ENCODE peak calls at places on chromosomes 5 and 9, in nine cellular contexts. One of them, this sample, is unnamed.

GRCh38 chr5:56816546-56817081 is 1.3 kb downstream of the MAP3K1 start:
- DNase-seq in fibroblast of the conjunctiva: no peak
- DNase-seq in activated CD4-positive, alpha-beta T cell treated with anti-CD3 and anti-CD28 coated beads, Interleukin-2, amount 10 ng/mL, durations not matched to agents 24 days and 14 days: peak
- DNase-seq in cardiac muscle cell: peak
- DNase-seq in ecto neural progenitor cell: peak
- DNase-seq in skeletal muscle cell: no peak
- DNase-seq in activated gamma-delta T cell treated with Interleukin-2 at 50 U/mL for 16 hours: peak
- DNase-seq in activated naive CD8-positive, alpha-beta T cell treated with anti-CD3 and anti-CD28 coated beads, Interleukin-2, amount 50 U/mL, for 24 hours: peak
- DNase-seq in T-helper 2 cell: peak
- DNase-seq in this sample: no peak

GRCh38 chr5:62268239-62268638 is 37.8 kb upstream of the KIF2A start:
- DNase-seq in fibroblast of the conjunctiva: no peak
- DNase-seq in activated CD4-positive, alpha-beta T cell treated with anti-CD3 and anti-CD28 coated beads, Interleukin-2, amount 10 ng/mL, durations not matched to agents 24 days and 14 days: no peak
- DNase-seq in cardiac muscle cell: peak
- DNase-seq in ecto neural progenitor cell: no peak
- DNase-seq in skeletal muscle cell: no peak
- DNase-seq in activated gamma-delta T cell treated with Interleukin-2 at 50 U/mL for 16 hours: no peak
- DNase-seq in activated naive CD8-positive, alpha-beta T cell treated with anti-CD3 and anti-CD28 coated beads, Interleukin-2, amount 50 U/mL, for 24 hours: no peak
- DNase-seq in T-helper 2 cell: no peak
- DNase-seq in this sample: no peak

GRCh38 chr5:142245776-142246175 is 79.0 kb downstream of the SPRY4 start:
- DNase-seq in fibroblast of the conjunctiva: no peak
- DNase-seq in activated CD4-positive, alpha-beta T cell treated with anti-CD3 and anti-CD28 coated beads, Interleukin-2, amount 10 ng/mL, durations not matched to agents 24 days and 14 days: no peak
- DNase-seq in cardiac muscle cell: peak
- DNase-seq in ecto neural progenitor cell: no peak
- DNase-seq in skeletal muscle cell: no peak
- DNase-seq in activated gamma-delta T cell treated with Interleukin-2 at 50 U/mL for 16 hours: no peak
- DNase-seq in activated naive CD8-positive, alpha-beta T cell treated with anti-CD3 and anti-CD28 coated beads, Interleukin-2, amount 50 U/mL, for 24 hours: no peak
- DNase-seq in T-helper 2 cell: no peak
- DNase-seq in this sample: no peak

GRCh38 chr9:92965759-92966517 is 18.6 kb downstream of the FGD3 start:
- DNase-seq in fibroblast of the conjunctiva: no peak
- DNase-seq in activated CD4-positive, alpha-beta T cell treated with anti-CD3 and anti-CD28 coated beads, Interleukin-2, amount 10 ng/mL, durations not matched to agents 24 days and 14 days: peak
- DNase-seq in cardiac muscle cell: no peak
- DNase-seq in ecto neural progenitor cell: no peak
- DNase-seq in skeletal muscle cell: no peak
- DNase-seq in activated gamma-delta T cell treated with Interleukin-2 at 50 U/mL for 16 hours: peak
- DNase-seq in activated naive CD8-positive, alpha-beta T cell treated with anti-CD3 and anti-CD28 coated beads, Interleukin-2, amount 50 U/mL, for 24 hours: no peak
- DNase-seq in T-helper 2 cell: no peak
- DNase-seq in this sample: no peak

GRCh38 chr5:101942321-101942882 is 353.7 kb downstream of the SLCO4C1 start:
- DNase-seq in fibroblast of the conjunctiva: no peak
- DNase-seq in activated CD4-positive, alpha-beta T cell treated with anti-CD3 and anti-CD28 coated beads, Interleukin-2, amount 10 ng/mL, durations not matched to agents 24 days and 14 days: peak
- DNase-seq in cardiac muscle cell: peak
- DNase-seq in ecto neural progenitor cell: peak
- DNase-seq in skeletal muscle cell: no peak
- DNase-seq in activated gamma-delta T cell treated with Interleukin-2 at 50 U/mL for 16 hours: no peak
- DNase-seq in activated naive CD8-positive, alpha-beta T cell treated with anti-CD3 and anti-CD28 coated beads, Interleukin-2, amount 50 U/mL, for 24 hours: no peak
- DNase-seq in T-helper 2 cell: no peak
- DNase-seq in this sample: peak

GRCh38 chr5:177095088-177095669 is 8.5 kb downstream of the FGFR4 start:
- DNase-seq in fibroblast of the conjunctiva: no peak
- DNase-seq in activated CD4-positive, alpha-beta T cell treated with anti-CD3 and anti-CD28 coated beads, Interleukin-2, amount 10 ng/mL, durations not matched to agents 24 days and 14 days: no peak
- DNase-seq in cardiac muscle cell: no peak
- DNase-seq in ecto neural progenitor cell: no peak
- DNase-seq in skeletal muscle cell: no peak
- DNase-seq in activated gamma-delta T cell treated with Interleukin-2 at 50 U/mL for 16 hours: no peak
- DNase-seq in activated naive CD8-positive, alpha-beta T cell treated with anti-CD3 and anti-CD28 coated beads, Interleukin-2, amount 50 U/mL, for 24 hours: no peak
- DNase-seq in T-helper 2 cell: no peak
- DNase-seq in this sample: no peak

GRCh38 chr5:169602535-169602934 is 19.0 kb downstream of the SPDL1 start:
- DNase-seq in fibroblast of the conjunctiva: no peak
- DNase-seq in activated CD4-positive, alpha-beta T cell treated with anti-CD3 and anti-CD28 coated beads, Interleukin-2, amount 10 ng/mL, durations not matched to agents 24 days and 14 days: no peak
- DNase-seq in cardiac muscle cell: no peak
- DNase-seq in ecto neural progenitor cell: no peak
- DNase-seq in skeletal muscle cell: no peak
- DNase-seq in activated gamma-delta T cell treated with Interleukin-2 at 50 U/mL for 16 hours: no peak
- DNase-seq in activated naive CD8-positive, alpha-beta T cell treated with anti-CD3 and anti-CD28 coated beads, Interleukin-2, amount 50 U/mL, for 24 hours: no peak
- DNase-seq in T-helper 2 cell: no peak
- DNase-seq in this sample: no peak

GRCh38 chr9:116901260-116901659 is 214.2 kb downstream of the TRIM32 start:
- DNase-seq in fibroblast of the conjunctiva: no peak
- DNase-seq in activated CD4-positive, alpha-beta T cell treated with anti-CD3 and anti-CD28 coated beads, Interleukin-2, amount 10 ng/mL, durations not matched to agents 24 days and 14 days: no peak
- DNase-seq in cardiac muscle cell: no peak
- DNase-seq in ecto neural progenitor cell: no peak
- DNase-seq in skeletal muscle cell: no peak
- DNase-seq in activated gamma-delta T cell treated with Interleukin-2 at 50 U/mL for 16 hours: no peak
- DNase-seq in activated naive CD8-positive, alpha-beta T cell treated with anti-CD3 and anti-CD28 coated beads, Interleukin-2, amount 50 U/mL, for 24 hours: no peak
- DNase-seq in T-helper 2 cell: no peak
- DNase-seq in this sample: no peak

GRCh38 chr5:74454263-74455030 is 186.1 kb downstream of the ENC1 start:
- DNase-seq in fibroblast of the conjunctiva: no peak
- DNase-seq in activated CD4-positive, alpha-beta T cell treated with anti-CD3 and anti-CD28 coated beads, Interleukin-2, amount 10 ng/mL, durations not matched to agents 24 days and 14 days: no peak
- DNase-seq in cardiac muscle cell: no peak
- DNase-seq in ecto neural progenitor cell: no peak
- DNase-seq in skeletal muscle cell: no peak
- DNase-seq in activated gamma-delta T cell treated with Interleukin-2 at 50 U/mL for 16 hours: no peak
- DNase-seq in activated naive CD8-positive, alpha-beta T cell treated with anti-CD3 and anti-CD28 coated beads, Interleukin-2, amount 50 U/mL, for 24 hours: no peak
- DNase-seq in T-helper 2 cell: no peak
- DNase-seq in this sample: no peak

GRCh38 chr5:133410335-133410828 is 202.0 kb downstream of the FSTL4 start:
- DNase-seq in fibroblast of the conjunctiva: no peak
- DNase-seq in activated CD4-positive, alpha-beta T cell treated with anti-CD3 and anti-CD28 coated beads, Interleukin-2, amount 10 ng/mL, durations not matched to agents 24 days and 14 days: no peak
- DNase-seq in cardiac muscle cell: no peak
- DNase-seq in ecto neural progenitor cell: peak
- DNase-seq in skeletal muscle cell: no peak
- DNase-seq in activated gamma-delta T cell treated with Interleukin-2 at 50 U/mL for 16 hours: no peak
- DNase-seq in activated naive CD8-positive, alpha-beta T cell treated with anti-CD3 and anti-CD28 coated beads, Interleukin-2, amount 50 U/mL, for 24 hours: no peak
- DNase-seq in T-helper 2 cell: no peak
- DNase-seq in this sample: no peak

GRCh38 chr5:14062178-14062577 is 81.0 kb upstream of the TRIO start:
- DNase-seq in fibroblast of the conjunctiva: no peak
- DNase-seq in activated CD4-positive, alpha-beta T cell treated with anti-CD3 and anti-CD28 coated beads, Interleukin-2, amount 10 ng/mL, durations not matched to agents 24 days and 14 days: no peak
- DNase-seq in cardiac muscle cell: no peak
- DNase-seq in ecto neural progenitor cell: no peak
- DNase-seq in skeletal muscle cell: no peak
- DNase-seq in activated gamma-delta T cell treated with Interleukin-2 at 50 U/mL for 16 hours: no peak
- DNase-seq in activated naive CD8-positive, alpha-beta T cell treated with anti-CD3 and anti-CD28 coated beads, Interleukin-2, amount 50 U/mL, for 24 hours: no peak
- DNase-seq in T-helper 2 cell: no peak
- DNase-seq in this sample: no peak

GRCh38 chr9:137049544-137050449 is 3.8 kb upstream of the NPDC1 start:
- DNase-seq in fibroblast of the conjunctiva: no peak
- DNase-seq in activated CD4-positive, alpha-beta T cell treated with anti-CD3 and anti-CD28 coated beads, Interleukin-2, amount 10 ng/mL, durations not matched to agents 24 days and 14 days: peak
- DNase-seq in cardiac muscle cell: peak
- DNase-seq in ecto neural progenitor cell: peak
- DNase-seq in skeletal muscle cell: no peak
- DNase-seq in activated gamma-delta T cell treated with Interleukin-2 at 50 U/mL for 16 hours: peak
- DNase-seq in activated naive CD8-positive, alpha-beta T cell treated with anti-CD3 and anti-CD28 coated beads, Interleukin-2, amount 50 U/mL, for 24 hours: peak
- DNase-seq in T-helper 2 cell: no peak
- DNase-seq in this sample: no peak

GRCh38 chr9:3646226-3646625 is 120.4 kb upstream of the RFX3 start:
- DNase-seq in fibroblast of the conjunctiva: no peak
- DNase-seq in activated CD4-positive, alpha-beta T cell treated with anti-CD3 and anti-CD28 coated beads, Interleukin-2, amount 10 ng/mL, durations not matched to agents 24 days and 14 days: no peak
- DNase-seq in cardiac muscle cell: no peak
- DNase-seq in ecto neural progenitor cell: no peak
- DNase-seq in skeletal muscle cell: no peak
- DNase-seq in activated gamma-delta T cell treated with Interleukin-2 at 50 U/mL for 16 hours: no peak
- DNase-seq in activated naive CD8-positive, alpha-beta T cell treated with anti-CD3 and anti-CD28 coated beads, Interleukin-2, amount 50 U/mL, for 24 hours: no peak
- DNase-seq in T-helper 2 cell: no peak
- DNase-seq in this sample: no peak

GRCh38 chr9:117092582-117092981 is 322.3 kb downstream of the ASTN2 start:
- DNase-seq in fibroblast of the conjunctiva: no peak
- DNase-seq in activated CD4-positive, alpha-beta T cell treated with anti-CD3 and anti-CD28 coated beads, Interleukin-2, amount 10 ng/mL, durations not matched to agents 24 days and 14 days: peak
- DNase-seq in cardiac muscle cell: peak
- DNase-seq in ecto neural progenitor cell: no peak
- DNase-seq in skeletal muscle cell: no peak
- DNase-seq in activated gamma-delta T cell treated with Interleukin-2 at 50 U/mL for 16 hours: no peak
- DNase-seq in activated naive CD8-positive, alpha-beta T cell treated with anti-CD3 and anti-CD28 coated beads, Interleukin-2, amount 50 U/mL, for 24 hours: no peak
- DNase-seq in T-helper 2 cell: no peak
- DNase-seq in this sample: no peak

GRCh38 chr5:149054416-149054815 is 8.4 kb downstream of the SH3TC2 start:
- DNase-seq in fibroblast of the conjunctiva: no peak
- DNase-seq in activated CD4-positive, alpha-beta T cell treated with anti-CD3 and anti-CD28 coated beads, Interleukin-2, amount 10 ng/mL, durations not matched to agents 24 days and 14 days: no peak
- DNase-seq in cardiac muscle cell: no peak
- DNase-seq in ecto neural progenitor cell: no peak
- DNase-seq in skeletal muscle cell: no peak
- DNase-seq in activated gamma-delta T cell treated with Interleukin-2 at 50 U/mL for 16 hours: no peak
- DNase-seq in activated naive CD8-positive, alpha-beta T cell treated with anti-CD3 and anti-CD28 coated beads, Interleukin-2, amount 50 U/mL, for 24 hours: no peak
- DNase-seq in T-helper 2 cell: no peak
- DNase-seq in this sample: no peak